ENCODE peak calls at places on chromosomes 3 and 15, in ten cellular contexts. Y, T, Q, H, O, C, X, S, M and J are unnamed samples. For H3K27me3, the result is how much of the 10 kb centered on the place peaks cover.

GRCh38 chr3:73658227-73658626 is 33.5 kb upstream of the PDZRN3 start:
- DNase-seq in Q (no peak), X (no peak), S (no peak), O (no peak), M (no peak), C (no peak), T (no peak), H (no peak), Y (no peak), J (no peak)

GRCh38 chr15:34434627-34435305 is 2.8 kb downstream of the GOLGA8A start:
- DNase-seq in S (no peak), T (no peak), O (no peak), Q (no peak), Y (no peak), X (no peak), H (no peak), C (no peak), M (no peak), J (no peak)

GRCh38 chr15:41022487-41023090 is 69.3 kb downstream of the CHAC1 start:
- DNase-seq in T (peak), S (peak), Q (peak), C (peak), M (no peak), X (peak), Y (no peak), O (peak), H (peak), J (no peak)

GRCh38 chr15:34214135-34214534 is 4.2 kb upstream of the KATNBL1 start:
- DNase-seq in M (no peak), C (no peak), T (no peak), H (no peak), S (no peak), O (no peak), X (no peak), Y (peak), Q (no peak), J (no peak)

GRCh38 chr3:65807225-65807624 is 231.5 kb downstream of the MAGI1 start:
- DNase-seq in M (no peak), C (no peak), T (no peak), X (no peak), S (peak), H (no peak), O (no peak), Q (no peak), Y (no peak), J (no peak)

GRCh38 chr3:147655236-147655635 is 246.1 kb downstream of the ZIC1 start:
- DNase-seq in T (no peak), C (no peak), O (no peak), M (peak), X (no peak), H (no peak), S (no peak), Q (no peak), Y (no peak), J (no peak)

GRCh38 chr3:11548721-11549131 is 95.0 kb downstream of the VGLL4 start:
- DNase-seq in O (peak), M (no peak), X (no peak), Q (no peak), T (peak), H (peak), C (no peak), Y (no peak), S (peak), J (no peak)

GRCh38 chr3:124611520-124611919 is 118.7 kb upstream of the UMPS start:
- DNase-seq in T (no peak), M (no peak), O (no peak), Q (no peak), C (no peak), H (peak), Y (no peak), X (no peak), S (no peak), J (no peak)

GRCh38 chr3:33491697-33492096 is 51.5 kb upstream of the UBP1 start:
- DNase-seq in Y (no peak), T (no peak), X (no peak), M (no peak), C (no peak), S (no peak), Q (no peak), O (no peak), H (no peak), J (no peak)

GRCh38 chr3:118097226-118097625 is 937.4 kb downstream of the IGSF11 start:
- DNase-seq in S (peak), C (no peak), H (no peak), X (no peak), Q (no peak), M (no peak), O (no peak), Y (no peak), T (no peak), J (no peak)

GRCh38 chr15:31477851-31478250 is 151.2 kb downstream of the KLF13 start:
- DNase-seq in S (no peak), O (no peak), Q (no peak), X (no peak), H (peak), T (no peak), Y (no peak), C (no peak), M (no peak), J (no peak)

GRCh38 chr3:105533955-105534354 is 167.2 kb downstream of the ALCAM start:
- DNase-seq in S (peak), Q (no peak), H (no peak), Y (no peak), T (no peak), M (no peak), O (no peak), X (no peak), C (no peak), J (no peak)

GRCh38 chr3:191141728-191142127 is 57.3 kb upstream of the OSTN start:
- DNase-seq in H (no peak), Y (no peak), M (no peak), Q (no peak), T (peak), S (peak), X (no peak), O (no peak), C (no peak), J (no peak)

GRCh38 chr3:100891033-100891432 is 102.2 kb downstream of the ABI3BP start:
- DNase-seq in S (peak), C (no peak), X (no peak), Q (no peak), O (no peak), M (no peak), Y (no peak), T (no peak), H (no peak), J (no peak)

GRCh38 chr3:145550522-145550921 is 610.5 kb downstream of the PLOD2 start:
- DNase-seq in T (no peak), S (no peak), O (no peak), H (no peak), Q (no peak), M (no peak), C (no peak), Y (no peak), X (no peak), J (no peak)

GRCh38 chr3:42557849-42558248 is 23.9 kb downstream of the SEC22C start:
- DNase-seq in M (no peak), H (no peak), Q (no peak), C (no peak), O (no peak), Y (no peak), X (no peak), S (no peak), T (no peak), J (no peak)

GRCh38 chr3:49166752-49167556 is 823 bp upstream of the CCDC71 start:
- DNase-seq in Y (no peak), C (no peak), X (no peak), O (no peak), Q (no peak), T (no peak), H (no peak), S (no peak), M (no peak), J (no peak)

GRCh38 chr15:71812966-71813722 is 2.8 kb downstream of the NR2E3 start:
- DNase-seq in Q (no peak), O (no peak), C (no peak), T (no peak), M (no peak), S (no peak), Y (no peak), H (no peak), X (no peak), J (no peak)

GRCh38 chr15:100052716-100053475 is 288.9 kb downstream of the ADAMTS17 start:
- DNase-seq in Q (no peak), X (no peak), C (no peak), O (no peak), T (no peak), Y (no peak), M (no peak), H (no peak), S (no peak), J (no peak)

GRCh38 chr3:155352900-155353490 is 59.5 kb upstream of the STRIT1 start:
- DNase-seq in Q (no peak), O (no peak), M (no peak), H (no peak), Y (no peak), S (peak), C (no peak), T (peak), X (no peak), J (no peak)

GRCh38 chr15:57785039-57785438 is 78.5 kb downstream of the POLR2M start:
- DNase-seq in S (no peak), Y (no peak), T (no peak), X (no peak), H (no peak), O (no peak), Q (no peak), M (no peak), C (no peak), J (no peak)

GRCh38 chr3:129662230-129662629 is 55.8 kb upstream of the PLXND1 start:
- DNase-seq in X (no peak), T (no peak), Q (no peak), C (no peak), S (no peak), O (no peak), Y (no peak), H (no peak), M (no peak), J (no peak)

GRCh38 chr3:81920805-81921204 is 159.4 kb upstream of the GBE1 start:
- DNase-seq in Y (no peak), O (no peak), T (no peak), X (no peak), S (no peak), C (peak), M (no peak), Q (no peak), H (no peak), J (no peak)

GRCh38 chr3:140521751-140522445 is 156.0 kb upstream of the TRIM42 start:
- DNase-seq in H (no peak), Y (no peak), O (no peak), M (no peak), T (no peak), X (no peak), S (no peak), Q (no peak), C (no peak), J (no peak)

GRCh38 chr3:45943207-45943846 is at the start of gene CXCR6:
- DNase-seq in H (peak), M (no peak), Q (no peak), T (no peak), O (no peak), Y (no peak), X (no peak), C (no peak), S (peak), J (no peak)

GRCh38 chr3:36397856-36398255 is 17.6 kb downstream of the STAC start:
- DNase-seq in H (no peak), O (no peak), M (no peak), Y (no peak), C (no peak), T (no peak), S (no peak), X (no peak), Q (no peak), J (no peak)

GRCh38 chr3:147507638-147508286 is 98.6 kb downstream of the ZIC1 start:
- DNase-seq in T (no peak), O (peak), M (no peak), X (no peak), H (no peak), C (peak), S (no peak), Q (no peak), Y (no peak), J (no peak)

GRCh38 chr15:58066042-58066867 is 744 bp upstream of the ALDH1A2 start:
- DNase-seq in X (no peak), M (peak), C (peak), Q (peak), Y (no peak), S (peak), T (peak), H (peak), O (peak), J (no peak)

GRCh38 chr3:15797600-15798303 is at the start of gene ANKRD28:
- DNase-seq in T (peak), M (no peak), Y (no peak), Q (no peak), X (no peak), C (no peak), O (no peak), S (peak), H (no peak), J (no peak)
- TF ChIP-seq POLR2A in T (no peak), M (no peak), Y (no peak), Q (no peak), X (peak), C (no peak), O (peak), S (peak), H (peak), J (peak)

DNA sequence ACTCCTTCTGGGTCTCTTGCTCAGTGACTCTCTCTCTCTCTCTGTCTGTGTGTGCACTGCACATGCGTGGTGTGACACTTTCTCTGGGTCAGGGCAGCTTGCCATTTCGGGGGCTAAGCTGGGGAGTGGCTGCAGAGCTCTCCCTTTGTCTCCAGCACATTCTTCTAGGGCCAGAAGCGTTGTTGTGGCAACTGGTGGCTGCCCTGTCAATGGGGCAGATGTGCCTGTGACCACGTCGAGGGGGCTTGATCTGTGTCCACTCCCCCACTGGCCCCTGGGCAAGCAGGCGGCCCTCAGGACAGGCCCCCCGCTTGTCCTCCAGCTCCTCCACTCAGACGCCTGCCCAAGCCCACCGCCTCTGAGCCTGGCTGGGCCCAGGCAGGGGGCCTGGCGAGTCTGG is 67.8 kb downstream of the WNT7A start:
- DNase-seq in H (no peak), M (no peak), X (no peak), S (no peak), Y (no peak), T (no peak), Q (no peak), C (no peak), O (no peak), J (no peak)
- H3K27me3 ChIP-seq in H (under half), M (under half), X (under half), S (under half), Y (under half), T (under half), Q (under half), C (under half), O (under half), J (under half)

DNA sequence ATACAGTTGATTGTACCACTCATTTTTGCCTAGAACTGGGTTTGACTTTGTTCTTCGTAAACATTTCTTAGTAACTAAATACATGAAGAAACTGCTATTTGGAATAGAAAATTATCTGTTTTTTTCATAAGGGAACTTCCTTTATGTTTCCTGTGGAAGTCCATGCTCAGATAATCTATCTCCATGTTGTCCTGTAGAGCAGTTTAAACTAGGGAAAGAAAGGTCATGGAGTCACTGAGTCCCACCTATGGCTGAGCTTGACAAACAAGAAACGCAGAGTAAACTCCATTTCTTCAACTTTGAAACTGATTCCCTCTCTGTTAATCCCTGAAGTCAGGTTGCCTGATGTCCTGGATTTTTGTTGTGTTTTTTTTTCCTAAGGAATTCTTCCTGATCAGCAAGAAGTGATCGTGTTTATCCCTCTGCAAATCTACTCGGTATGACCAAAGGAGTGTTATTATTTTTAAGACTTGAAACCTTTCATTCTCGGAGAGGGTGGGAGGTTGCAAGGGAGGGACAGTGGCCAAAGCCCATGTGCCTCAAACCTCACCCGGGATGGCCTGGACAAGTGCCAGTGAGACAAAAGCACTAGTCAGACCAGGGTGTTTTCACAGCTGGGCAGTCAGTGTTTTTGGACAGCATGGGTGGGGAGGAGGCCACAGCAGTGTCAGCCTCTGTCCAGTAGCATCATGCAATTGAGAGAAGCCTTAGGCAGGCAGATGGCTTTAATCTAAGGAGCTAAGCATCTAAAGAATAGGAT is 129.8 kb upstream of the PHLDB2 start:
- DNase-seq in S (peak), O (peak), H (no peak), T (no peak), X (no peak), Y (no peak), M (no peak), C (peak), Q (peak), J (no peak)
- H3K27ac ChIP-seq in S (no peak), O (peak), H (no peak), T (peak), X (no peak), Y (no peak), M (no peak), C (no peak), Q (peak), J (peak)

DNA sequence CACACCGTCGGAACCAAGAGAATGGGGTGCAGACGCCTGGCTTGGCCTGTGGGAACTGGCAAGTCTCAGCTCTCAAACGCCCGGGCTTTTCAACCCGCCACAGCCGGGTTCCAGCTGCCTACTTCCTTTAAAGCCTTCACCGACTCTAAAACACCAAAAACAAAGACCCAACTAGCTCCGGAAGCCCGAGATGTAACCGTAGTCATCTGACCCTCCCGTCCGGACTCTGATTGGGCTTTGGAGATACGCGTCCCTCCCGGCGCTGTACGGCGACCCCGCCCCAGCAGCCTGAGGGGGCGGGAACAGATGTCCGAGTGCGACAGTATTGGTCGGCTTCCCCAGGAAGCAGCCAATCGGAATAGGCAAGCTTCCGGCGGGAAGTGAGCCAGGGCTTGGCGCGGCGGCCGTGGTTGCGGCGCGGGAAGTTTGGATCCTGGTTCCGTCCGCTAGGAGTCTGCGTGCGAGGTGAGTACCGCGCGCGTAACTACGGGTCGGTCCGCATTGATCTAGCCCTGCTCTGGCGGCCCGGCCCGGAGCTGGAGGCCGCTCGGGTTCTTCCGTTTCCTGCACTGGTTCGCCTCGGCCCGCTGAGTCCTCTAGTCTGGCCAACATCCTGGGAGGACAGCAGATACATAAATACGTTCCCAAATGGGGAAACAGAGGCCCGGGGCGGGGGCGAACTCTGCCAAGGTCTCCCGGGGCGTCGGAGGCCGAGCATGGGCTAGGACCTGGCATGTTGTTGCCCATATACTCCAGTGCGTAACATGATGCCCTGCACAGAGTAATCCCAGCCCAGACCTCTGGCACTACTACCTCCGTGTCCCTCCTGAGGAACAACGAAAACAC is at the start of gene BLM:
- DNase-seq in C (peak), Q (peak), O (peak), M (peak), Y (peak), H (peak), S (peak), T (peak), X (peak), J (peak)
- TF ChIP-seq POLR2A in C (no peak), Q (peak), O (peak), M (peak), Y (peak), H (peak), S (peak), T (peak), X (peak), J (no peak)

GRCh38 chr15:98428253-98428989 is 219.9 kb upstream of the IGF1R start:
- DNase-seq in X (no peak), H (peak), M (peak), T (peak), Y (peak), S (peak), Q (peak), O (peak), C (peak), J (no peak)
- H3K27me3 ChIP-seq in X (under half), H (under half), M (under half), T (under half), Y (under half), S (under half), Q (under half), O (under half), C (under half), J (under half)

GRCh38 chr3:13372656-13373055 is 47.5 kb downstream of the NUP210 start:
- DNase-seq in O (no peak), Y (no peak), Q (no peak), M (no peak), T (no peak), C (no peak), H (no peak), X (no peak), S (no peak), J (no peak)

GRCh38 chr3:13372126-13372525 is 48.0 kb downstream of the NUP210 start:
- DNase-seq in Q (no peak), O (no peak), S (no peak), X (no peak), M (no peak), Y (no peak), T (no peak), C (no peak), H (no peak), J (no peak)

GRCh38 chr3:13368834-13369233 is 51.3 kb downstream of the NUP210 start:
- DNase-seq in H (no peak), Q (no peak), S (no peak), T (no peak), M (no peak), C (no peak), O (no peak), X (no peak), Y (no peak), J (no peak)

GRCh38 chr3:13371100-13372075 is 48.7 kb downstream of the NUP210 start:
- DNase-seq in Y (no peak), H (no peak), X (no peak), T (no peak), O (no peak), Q (no peak), S (no peak), C (no peak), M (no peak), J (no peak)

DNA sequence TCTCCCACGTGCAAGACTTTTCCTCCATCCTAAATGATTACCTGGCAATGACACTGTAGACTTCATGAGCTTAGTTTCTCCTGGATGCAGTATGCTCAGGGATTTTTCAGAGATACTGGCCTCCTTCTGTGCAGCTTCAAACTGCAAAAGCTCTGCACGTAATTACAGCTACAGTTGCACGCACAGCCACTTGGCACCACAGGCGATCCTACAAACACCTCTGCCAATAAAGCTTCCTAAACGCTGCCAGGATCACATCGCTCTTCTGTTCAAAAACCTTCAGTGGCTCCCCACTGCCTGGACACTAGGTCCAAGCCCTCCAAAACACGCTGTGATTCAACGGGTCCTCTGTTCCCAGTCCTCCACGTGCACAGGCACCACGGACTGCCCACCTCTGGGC is 49.5 kb downstream of the NUP210 start:
- DNase-seq in C (no peak), O (no peak), X (no peak), T (no peak), H (no peak), M (no peak), Y (no peak), S (no peak), Q (no peak), J (no peak)
- H3K27ac ChIP-seq in C (no peak), O (no peak), X (no peak), T (no peak), H (no peak), M (no peak), Y (no peak), S (no peak), Q (no peak), J (no peak)